ENCODE peak calls at places on chromosomes 13 and 19, in eight cellular contexts. O is AG04450, W is epithelial cell of esophagus, K is lower leg skin, S is IMR-90, M is cardiac muscle cell, Y is GM12865, H is HFFc6. N is an unnamed sample.

GRCh38 chr13:38564751-38565150 is 122.1 kb upstream of the FREM2 start:
- DNase-seq in O (no peak), W (peak), K (no peak), S (no peak), M (no peak), Y (no peak), H (no peak), N (no peak)

GRCh38 chr13:36418022-36418805 is 14.1 kb upstream of the CCNA1 start:
- DNase-seq in O (no peak), W (peak), K (no peak), S (peak), M (peak), Y (peak), H (peak), N (no peak)

GRCh38 chr19:40588110-40588854 is 11.6 kb downstream of the SHKBP1 start:
- DNase-seq in O (no peak), W (peak), K (no peak), S (no peak), M (peak), Y (no peak), H (no peak), N (no peak)

GRCh38 chr13:106696140-106696539 is 128.2 kb upstream of the ARGLU1 start:
- DNase-seq in O (no peak), W (no peak), K (no peak), S (no peak), M (no peak), Y (no peak), H (no peak), N (no peak)

GRCh38 chr19:41844601-41845000 is at the start of gene LYPD4:
- DNase-seq in O (no peak), W (no peak), K (no peak), S (no peak), M (no peak), Y (peak), H (no peak), N (no peak)

GRCh38 chr13:64640002-64640401 is 2590.1 kb downstream of the PCDH9 start:
- DNase-seq in O (no peak), W (peak), K (no peak), S (peak), M (no peak), Y (no peak), H (no peak), N (no peak)

GRCh38 chr19:43562698-43563241 is 12.6 kb downstream of the XRCC1 start:
- DNase-seq in O (peak), W (peak), K (peak), S (peak), M (peak), Y (peak), H (peak), N (no peak)

GRCh38 chr19:982567-983170 is 1.5 kb upstream of the WDR18 start:
- DNase-seq in O (no peak), W (peak), K (no peak), S (peak), M (peak), Y (peak), H (peak), N (peak)

GRCh38 chr13:106418556-106418955 is 116.9 kb downstream of the EFNB2 start:
- DNase-seq in O (peak), W (peak), K (no peak), S (peak), M (no peak), Y (no peak), H (peak), N (no peak)

GRCh38 chr19:34067861-34068271 is 104.4 kb upstream of the LSM14A start:
- DNase-seq in O (no peak), W (no peak), K (no peak), S (peak), M (no peak), Y (no peak), H (peak), N (no peak)

GRCh38 chr13:113876341-113877148 is 12.7 kb upstream of the GAS6 start:
- DNase-seq in O (no peak), W (no peak), K (no peak), S (no peak), M (no peak), Y (no peak), H (no peak), N (no peak)

GRCh38 chr13:27044837-27045570 is 126.6 kb downstream of the USP12 start:
- DNase-seq in O (no peak), W (no peak), K (no peak), S (no peak), M (no peak), Y (peak), H (no peak), N (no peak)

GRCh38 chr13:45681101-45681500 is 21.0 kb upstream of the CBY2 start:
- DNase-seq in O (no peak), W (no peak), K (no peak), S (no peak), M (no peak), Y (no peak), H (peak), N (no peak)

GRCh38 chr13:49679244-49679643 is 12.0 kb downstream of the EBPL start:
- DNase-seq in O (no peak), W (peak), K (no peak), S (peak), M (peak), Y (peak), H (no peak), N (no peak)

GRCh38 chr19:16441661-16442071 is 30.1 kb downstream of the EPS15L1 start:
- DNase-seq in O (no peak), W (peak), K (no peak), S (no peak), M (no peak), Y (no peak), H (no peak), N (peak)
- TF ChIP-seq CTCF in O (peak), W (peak), K (no peak), S (peak), M (peak), Y (peak), H (peak), N (peak)

GRCh38 chr13:34833562-34834182 is 108.4 kb upstream of the NBEA start:
- DNase-seq in O (no peak), W (peak), K (no peak), S (peak), M (no peak), Y (peak), H (peak), N (no peak)
- TF ChIP-seq CTCF in O (no peak), W (peak), K (no peak), S (no peak), M (no peak), Y (no peak), H (no peak), N (peak)

GRCh38 chr13:70723732-70724131 is 615.5 kb upstream of the KLHL1 start:
- DNase-seq in O (no peak), W (peak), K (no peak), S (no peak), M (no peak), Y (no peak), H (no peak), N (no peak)
- TF ChIP-seq CTCF in O (peak), W (peak), K (no peak), S (no peak), M (no peak), Y (no peak), H (no peak), N (peak)

DNA sequence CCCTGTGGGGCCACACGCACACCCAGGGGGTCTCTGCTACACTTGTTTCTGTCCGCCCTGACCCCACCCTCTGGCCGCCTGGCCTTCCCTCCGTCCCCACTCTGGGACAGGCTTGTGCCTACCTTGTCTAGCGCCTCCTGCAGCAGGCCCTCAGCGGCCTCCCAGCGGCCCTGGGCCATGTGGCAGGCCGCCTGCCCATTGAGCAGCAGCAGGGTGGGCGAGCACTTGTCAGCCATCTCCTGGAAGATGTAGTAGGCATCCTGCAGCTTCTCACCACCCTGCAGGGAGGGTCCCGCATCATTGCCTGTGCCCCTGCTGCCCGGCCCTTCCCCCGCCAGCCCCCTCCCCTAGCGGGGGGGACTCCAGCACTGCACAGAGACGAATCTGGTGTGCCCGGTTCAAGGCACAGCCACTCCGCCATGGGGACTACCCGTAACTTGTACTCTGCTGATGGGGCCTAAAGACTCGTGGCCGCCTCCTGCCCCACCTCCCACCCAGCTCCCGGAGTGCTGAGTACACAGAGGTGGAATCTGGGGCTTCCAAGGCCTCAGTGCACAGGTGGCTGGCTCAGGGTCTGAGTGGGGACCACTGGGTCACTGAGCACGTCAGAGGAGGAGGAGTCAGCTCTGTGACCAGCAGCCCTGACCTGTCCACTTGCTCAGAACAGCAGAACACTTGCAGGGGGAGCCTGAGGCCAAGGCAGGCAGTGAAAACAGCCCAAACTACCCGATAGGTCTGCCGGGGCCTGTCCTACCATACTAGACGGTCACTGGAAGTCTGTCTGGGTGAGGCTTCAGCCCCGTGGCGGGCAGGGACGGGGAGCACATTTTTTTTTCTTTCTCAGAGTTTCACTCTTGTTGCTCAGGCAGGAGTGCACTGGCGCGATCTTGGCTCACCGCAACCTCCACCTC is 7.4 kb upstream of the CERS1 start:
- DNase-seq in O (no peak), W (no peak), K (no peak), S (no peak), M (no peak), Y (no peak), H (no peak), N (no peak)
- TF ChIP-seq CTCF in O (no peak), W (no peak), K (no peak), S (no peak), M (no peak), Y (no peak), H (no peak), N (no peak)

DNA sequence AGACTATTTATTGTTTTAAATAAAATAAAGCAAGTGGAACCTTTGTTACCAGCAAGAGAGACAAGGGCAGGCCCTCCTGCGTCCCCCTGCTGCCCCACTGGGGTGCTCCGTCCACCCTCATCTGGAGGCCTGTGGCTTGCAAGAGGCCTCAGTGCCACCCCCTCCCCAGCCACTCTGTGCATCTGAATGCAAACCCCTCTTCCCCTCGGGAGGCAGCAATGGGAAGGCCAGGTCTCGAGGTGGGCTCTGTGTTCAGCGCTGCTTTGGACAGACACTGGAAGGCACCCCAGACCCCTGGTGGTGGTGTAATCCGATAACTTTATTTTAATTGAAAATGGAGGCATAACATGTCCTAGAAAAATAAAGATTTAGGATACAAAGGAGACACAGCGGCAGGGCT is 4.6 kb downstream of the SIX5 start:
- DNase-seq in O (no peak), W (no peak), K (no peak), S (no peak), M (no peak), Y (no peak), H (no peak), N (no peak)
- TF ChIP-seq CTCF in O (no peak), W (no peak), K (no peak), S (no peak), M (no peak), Y (no peak), H (peak), N (peak)

GRCh38 chr19:13152854-13153626 is 2.8 kb downstream of the IER2 start:
- DNase-seq in O (peak), W (peak), K (peak), S (peak), M (peak), Y (peak), H (peak), N (peak)
- TF ChIP-seq CTCF in O (peak), W (no peak), K (no peak), S (peak), M (no peak), Y (no peak), H (peak), N (peak)

DNA sequence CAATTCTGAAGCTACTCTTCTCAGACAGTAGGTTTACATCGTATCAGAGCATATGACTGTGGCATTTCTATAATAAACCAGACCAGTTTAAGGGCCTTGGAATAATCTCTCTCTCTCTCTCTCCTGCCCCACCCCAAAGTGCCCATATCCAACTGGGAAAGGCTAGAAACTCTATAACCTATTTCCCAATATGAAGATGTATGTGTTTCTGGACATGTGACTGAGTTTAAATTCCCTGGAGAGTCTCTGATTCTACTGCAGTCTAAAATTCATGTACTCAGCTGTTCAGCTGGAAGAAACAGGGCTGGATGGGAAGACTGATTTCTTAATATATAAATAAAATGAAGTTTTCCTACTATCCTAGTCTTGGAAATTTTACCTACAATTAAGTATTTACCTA is 91.9 kb upstream of the MBNL2 start:
- DNase-seq in O (no peak), W (no peak), K (no peak), S (no peak), M (peak), Y (no peak), H (no peak), N (no peak)
- TF ChIP-seq CTCF in O (no peak), W (no peak), K (no peak), S (no peak), M (no peak), Y (no peak), H (no peak), N (no peak)

DNA sequence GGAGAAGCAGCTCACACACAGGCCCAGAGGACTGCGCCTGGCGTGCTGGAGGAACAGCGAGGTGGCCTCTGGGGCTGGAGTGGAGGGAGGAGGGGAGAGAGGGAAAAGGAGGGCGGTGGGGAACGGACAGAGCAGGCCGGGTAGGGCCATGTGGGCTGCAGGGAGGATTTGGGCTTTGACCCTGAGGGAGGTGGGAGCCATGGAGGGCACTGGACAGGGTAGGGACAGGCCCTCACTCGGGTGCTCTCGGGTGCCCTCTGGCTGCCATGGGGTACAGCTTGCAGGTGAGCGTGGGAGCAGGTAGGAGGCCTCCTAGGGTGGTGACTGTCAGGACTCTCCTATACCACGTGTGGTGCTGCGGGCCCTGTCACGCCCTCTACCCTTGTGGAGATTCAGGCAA is 22.8 kb downstream of the PLIN4 start:
- DNase-seq in O (no peak), W (peak), K (no peak), S (no peak), M (no peak), Y (peak), H (no peak), N (no peak)
- TF ChIP-seq CTCF in O (no peak), W (peak), K (no peak), S (peak), M (no peak), Y (peak), H (peak), N (peak)

DNA sequence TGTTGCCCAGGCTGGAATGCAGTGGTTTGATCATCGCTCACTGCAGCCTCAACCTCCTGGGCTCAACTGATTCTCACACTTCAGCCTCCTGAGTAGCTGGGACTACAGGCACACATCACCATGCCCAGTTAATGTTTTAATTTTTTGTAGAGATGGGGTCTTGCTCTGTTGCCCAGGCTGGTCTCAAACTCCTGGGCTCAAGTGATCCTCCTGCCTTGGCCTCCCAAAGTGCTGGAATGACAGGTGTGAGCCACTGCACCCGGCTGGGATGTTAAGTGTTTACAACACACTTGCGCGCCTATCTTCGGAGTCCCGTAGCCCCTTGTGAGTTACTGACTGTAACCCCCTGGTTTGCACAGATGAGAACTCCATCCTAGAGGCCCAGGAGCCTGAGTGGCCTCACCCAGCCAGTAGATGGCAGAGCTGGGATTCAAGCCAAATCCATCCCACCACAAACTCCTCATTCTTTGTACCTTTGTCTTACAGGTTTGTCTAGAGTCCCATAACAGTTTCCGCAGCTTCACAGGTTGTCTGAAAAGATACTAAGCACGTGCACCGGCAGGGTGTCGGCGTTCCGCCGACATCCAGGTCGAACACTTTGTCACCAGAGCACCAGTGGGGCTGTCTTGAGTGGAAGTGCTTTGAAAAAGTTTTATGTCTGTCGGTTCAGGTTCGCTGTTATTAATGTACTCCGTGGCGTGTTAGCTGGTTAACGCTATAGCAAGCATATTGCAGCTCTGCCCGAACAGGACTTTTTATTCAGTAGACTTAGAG is 14.7 kb downstream of the MAG start:
- DNase-seq in O (no peak), W (peak), K (no peak), S (no peak), M (no peak), Y (peak), H (no peak), N (no peak)
- TF ChIP-seq CTCF in O (peak), W (no peak), K (no peak), S (no peak), M (peak), Y (peak), H (peak), N (peak)

GRCh38 chr19:38401148-38401547 is 1.7 kb upstream of the FAM98C start:
- DNase-seq in O (no peak), W (peak), K (no peak), S (peak), M (peak), Y (no peak), H (peak), N (no peak)
- TF ChIP-seq CTCF in O (no peak), W (no peak), K (no peak), S (no peak), M (no peak), Y (no peak), H (no peak), N (no peak)

N was measured in progenitor cell of endocrine pancreas.